ENCODE peak calls at places on chromosomes 4 and X, in five cellular contexts. W, O, E, I and J are unnamed samples.
A peak's percentile ranks its signal among the peaks of the same experiment; 100 is the strongest.

GRCh38 chr4:22099896-22100295 is 151.3 kb upstream of the KCNIP4 start:
- DNase-seq in W (no peak), O (peak; percentile 1), E (no peak), I (peak; percentile 31), J (peak; percentile 4)

GRCh38 chrX:49308604-49309269 is 5.3 kb downstream of the GAGE10 start:
- DNase-seq in W (no peak), O (peak; percentile 24), E (peak; percentile 58), I (peak; percentile 44), J (no peak)

GRCh38 chr4:3721186-3721585 is 45.0 kb upstream of the ADRA2C start:
- DNase-seq in W (no peak), O (no peak), E (no peak), I (no peak), J (no peak)

GRCh38 chr4:81237791-81238190 is 22.8 kb upstream of the PRKG2 start:
- DNase-seq in W (no peak), O (no peak), E (no peak), I (no peak), J (no peak)

GRCh38 chr4:154911097-154911496 is 130.0 kb downstream of the RBM46 start:
- DNase-seq in W (no peak), O (no peak), E (peak; percentile 52), I (no peak), J (no peak)

GRCh38 chrX:114344756-114345155 is 239.1 kb upstream of the HTR2C start:
- DNase-seq in W (no peak), O (no peak), E (peak; percentile 9), I (no peak), J (peak; percentile 35)

GRCh38 chr4:11487876-11488545 is 59.3 kb upstream of the HS3ST1 start:
- DNase-seq in W (no peak), O (no peak), E (peak; percentile 80), I (no peak), J (no peak)

GRCh38 chrX:40694833-40695232 is 40.5 kb downstream of the MED14 start:
- DNase-seq in W (no peak), O (no peak), E (no peak), I (no peak), J (no peak)

GRCh38 chrX:73182502-73183114 is 32.0 kb downstream of the NAP1L2 start:
- DNase-seq in W (no peak), O (no peak), E (no peak), I (no peak), J (no peak)

GRCh38 chr4:70437212-70437611 is 34.8 kb upstream of the MUC7 start:
- DNase-seq in W (no peak), O (no peak), E (no peak), I (no peak), J (no peak)

GRCh38 chr4:184163813-184164212 is 53.9 kb downstream of the ENPP6 start:
- DNase-seq in W (no peak), O (peak; percentile 34), E (peak; percentile 17), I (no peak), J (peak; percentile 28)

GRCh38 chrX:72381439-72382198 is 75.9 kb upstream of the CITED1 start:
- DNase-seq in W (no peak), O (no peak), E (peak; percentile 42), I (no peak), J (peak; percentile 17)

GRCh38 chrX:46812445-46812844 is 24.4 kb upstream of the RP2 start:
- DNase-seq in W (no peak), O (no peak), E (no peak), I (no peak), J (no peak)

GRCh38 chr4:148021706-148022105 is 289.8 kb downstream of the ARHGAP10 start:
- DNase-seq in W (no peak), O (no peak), E (no peak), I (peak; percentile 43), J (no peak)

GRCh38 chr4:4254179-4254578 is 6.2 kb upstream of the TMEM128 start:
- DNase-seq in W (no peak), O (no peak), E (no peak), I (no peak), J (no peak)

GRCh38 chr4:57100979-57101629 is 9.1 kb downstream of the IGFBP7 start:
- DNase-seq in W (no peak), O (no peak), E (no peak), I (no peak), J (no peak)

GRCh38 chr4:37685211-37685725 is 908 bp downstream of the RELL1 start:
- DNase-seq in W (peak; percentile 35), O (peak; percentile 27), E (peak; percentile 61), I (peak; percentile 88), J (no peak)

GRCh38 chr4:87953776-87954175 is 21.7 kb upstream of the SPP1 start:
- DNase-seq in W (no peak), O (no peak), E (peak; percentile 36), I (no peak), J (no peak)

GRCh38 chr4:77012726-77013125 is 63.1 kb downstream of the CCNI start:
- DNase-seq in W (no peak), O (no peak), E (no peak), I (no peak), J (no peak)

GRCh38 chr4:186979966-186980745 is 256.5 kb upstream of the FAT1 start:
- DNase-seq in W (no peak), O (no peak), E (peak; percentile 93), I (no peak), J (no peak)

GRCh38 chrX:138411048-138411447 is 300.5 kb downstream of the FGF13 start:
- DNase-seq in W (no peak), O (no peak), E (peak; percentile 50), I (no peak), J (no peak)

GRCh38 chrX:22314211-22314610 is 41.5 kb downstream of the CBLL2 start:
- DNase-seq in W (no peak), O (no peak), E (no peak), I (no peak), J (peak; percentile 60)

GRCh38 chr4:84733343-84734033 is 150.6 kb downstream of the CDS1 start:
- DNase-seq in W (no peak), O (no peak), E (no peak), I (no peak), J (no peak)

GRCh38 chrX:110156167-110156754 is 153.3 kb downstream of the TMEM164 start:
- DNase-seq in W (no peak), O (no peak), E (no peak), I (peak; percentile 24), J (no peak)

GRCh38 chr4:3470244-3471097 is 7.4 kb downstream of the DOK7 start:
- DNase-seq in W (no peak), O (no peak), E (no peak), I (no peak), J (no peak)

GRCh38 chr4:42673084-42673429 is 16.2 kb upstream of the ATP8A1 start:
- DNase-seq in W (peak; percentile 11), O (peak; percentile 20), E (no peak), I (no peak), J (no peak)

GRCh38 chr4:34932591-34932990 is 1311.7 kb downstream of the ARAP2 start:
- DNase-seq in W (no peak), O (no peak), E (no peak), I (no peak), J (no peak)

GRCh38 chr4:31022702-31023101 is 302.5 kb downstream of the PCDH7 start:
- DNase-seq in W (no peak), O (no peak), E (no peak), I (no peak), J (no peak)

GRCh38 chr4:7287274-7287917 is 95.1 kb downstream of the SORCS2 start:
- DNase-seq in W (no peak), O (no peak), E (no peak), I (no peak), J (no peak)

GRCh38 chrX:134544614-134545255 is 84.8 kb downstream of the HPRT1 start:
- DNase-seq in W (no peak), O (no peak), E (no peak), I (no peak), J (no peak)

GRCh38 chr4:84224522-84224921 is 274.6 kb downstream of the NKX6-1 start:
- DNase-seq in W (no peak), O (no peak), E (no peak), I (no peak), J (no peak)

GRCh38 chrX:48945517-48946348 is 11.7 kb downstream of the OTUD5 start:
- DNase-seq in W (peak; percentile 53), O (no peak), E (peak; percentile 15), I (peak; percentile 70), J (peak; percentile 45)

GRCh38 chrX:87900320-87900908 is 382.8 kb downstream of the KLHL4 start:
- DNase-seq in W (no peak), O (peak; percentile 0), E (no peak), I (peak; percentile 13), J (no peak)

GRCh38 chr4:158722291-158722916 is 792 bp downstream of the PPID start:
- DNase-seq in W (no peak), O (peak; percentile 15), E (no peak), I (peak; percentile 15), J (no peak)